ENCODE peak calls at places on chromosomes 2 and 18, in six cellular contexts. Z is IMR-90, B is mesendoderm, H is neuronal stem cell, X is mesenchymal stem cell, Y is H9. C is an unnamed sample.

GRCh38 chr2:144456680-144457079 is 63.2 kb downstream of the ZEB2 start:
- DNase-seq in Y (no peak), Z (peak), H (no peak), B (no peak), X (peak), C (no peak)

GRCh38 chr18:22856870-22857269 is 76.3 kb upstream of the RBBP8 start:
- DNase-seq in X (no peak), Z (no peak), B (peak), H (no peak), Y (peak), C (peak)

GRCh38 chr2:65435625-65436168 is 3.3 kb upstream of the SPRED2 start:
- DNase-seq in X (peak), H (peak), Z (peak), Y (peak), B (peak), C (no peak)

GRCh38 chr2:12008425-12009061 is 262.1 kb downstream of the LPIN1 start:
- DNase-seq in H (no peak), Y (no peak), B (no peak), Z (peak), X (peak), C (no peak)

GRCh38 chr2:69248232-69248631 is 138.8 kb downstream of the GFPT1 start:
- DNase-seq in B (no peak), H (no peak), Y (no peak), Z (no peak), X (no peak), C (no peak)

GRCh38 chr2:68039317-68039716 is 23.5 kb downstream of the C1D start:
- DNase-seq in H (no peak), Z (no peak), X (no peak), Y (no peak), B (no peak), C (no peak)

GRCh38 chr2:237927135-237927534 is 39.7 kb upstream of the UBE2F start:
- DNase-seq in H (no peak), Y (no peak), X (no peak), B (no peak), Z (no peak), C (no peak)

GRCh38 chr2:27954261-27954673 is 63.7 kb downstream of the BABAM2 start:
- DNase-seq in H (no peak), X (peak), B (no peak), Z (peak), Y (no peak), C (no peak)

GRCh38 chr2:174014021-174014698 is 49.0 kb upstream of the SP3 start:
- DNase-seq in Y (no peak), H (no peak), X (no peak), Z (no peak), B (peak), C (no peak)
- H2BK120ac ChIP-seq in Y (no peak), H (no peak), X (no peak), Z (no peak), B (peak), C (no peak)

GRCh38 chr2:30226144-30227032 is 4.9 kb upstream of the LBH start:
- DNase-seq in B (no peak), Y (no peak), X (no peak), H (no peak), Z (peak), C (no peak)

GRCh38 chr2:30224147-30224546 is 7.2 kb upstream of the LBH start:
- DNase-seq in H (no peak), Z (no peak), Y (no peak), X (no peak), B (no peak), C (no peak)

GRCh38 chr2:30222636-30223360 is 8.5 kb upstream of the LBH start:
- DNase-seq in Y (no peak), B (no peak), X (no peak), H (no peak), Z (no peak), C (no peak)

GRCh38 chr2:30223413-30223874 is 7.9 kb upstream of the LBH start:
- DNase-seq in Y (no peak), B (no peak), X (no peak), Z (no peak), H (no peak), C (no peak)

DNA sequence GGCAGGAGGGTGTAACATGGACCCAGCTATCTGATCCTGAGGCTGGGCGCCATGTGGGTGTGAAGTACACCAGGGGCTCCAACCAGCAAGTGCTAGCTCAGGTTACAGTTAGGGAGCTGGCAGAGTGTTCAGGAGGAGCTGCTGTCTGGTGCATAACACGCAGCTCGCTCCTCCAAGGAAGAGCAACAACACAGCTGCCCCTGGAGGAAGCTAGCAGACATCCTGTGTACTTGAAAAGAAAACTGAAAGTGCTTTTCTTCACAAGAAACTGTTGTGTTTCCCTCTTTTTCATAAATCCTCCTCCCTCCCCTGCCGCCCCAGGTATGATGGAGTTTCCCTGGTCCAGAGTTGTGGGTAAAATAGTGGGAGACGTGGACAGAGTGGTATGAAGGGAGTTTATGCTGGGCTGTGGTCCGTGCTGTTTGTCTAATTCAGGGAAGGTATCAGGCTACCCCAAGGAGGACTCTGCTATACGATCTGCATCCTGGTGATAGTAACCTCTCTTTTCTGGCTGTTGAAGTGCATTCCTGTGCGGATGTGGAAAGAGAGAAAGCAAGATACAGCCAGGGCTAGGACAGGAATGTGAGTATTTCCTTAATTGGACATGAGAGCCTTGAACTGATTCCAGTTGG is 6.1 kb upstream of the LBH start:
- DNase-seq in Z (peak), X (peak), Y (no peak), B (no peak), H (no peak), C (no peak)
- H2BK120ac ChIP-seq in Z (peak), X (peak), Y (no peak), B (no peak), H (no peak), C (no peak)

DNA sequence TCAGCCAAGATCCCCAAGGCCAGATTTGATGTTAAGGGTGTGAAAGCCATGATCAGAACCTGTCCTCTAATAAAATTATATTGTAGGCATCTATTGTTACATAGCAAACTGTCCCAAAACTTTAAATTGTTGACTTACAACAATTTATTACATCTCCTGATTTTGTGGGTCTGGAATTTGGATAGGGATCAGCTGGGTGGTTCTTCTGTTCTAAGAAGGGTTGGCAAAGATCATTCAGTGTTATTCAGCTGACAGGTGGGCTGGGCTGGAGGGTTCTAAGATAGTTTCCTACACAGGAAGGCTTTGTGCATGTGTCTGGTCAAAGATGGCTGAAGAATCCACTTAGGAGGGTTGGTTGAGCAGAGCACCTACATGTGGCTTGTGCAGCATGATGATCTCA is 50.0 kb downstream of the SOCS6 start:
- DNase-seq in Y (no peak), X (no peak), B (no peak), H (no peak), Z (no peak), C (no peak)
- H2BK120ac ChIP-seq in Y (no peak), X (no peak), B (no peak), H (no peak), Z (no peak), C (no peak)

GRCh38 chr2:201149064-201149820 is 33.3 kb downstream of the CFLAR start:
- DNase-seq in X (peak), Y (no peak), Z (peak), H (no peak), B (peak), C (no peak)
- H2BK120ac ChIP-seq in X (no peak), Y (no peak), Z (peak), H (no peak), B (no peak), C (no peak)

GRCh38 chr2:20374919-20375318 is 24.3 kb upstream of the PUM2 start:
- DNase-seq in Z (no peak), Y (no peak), B (no peak), H (no peak), X (no peak), C (no peak)
- H2BK120ac ChIP-seq in Z (no peak), Y (no peak), B (no peak), H (no peak), X (no peak), C (no peak)

DNA sequence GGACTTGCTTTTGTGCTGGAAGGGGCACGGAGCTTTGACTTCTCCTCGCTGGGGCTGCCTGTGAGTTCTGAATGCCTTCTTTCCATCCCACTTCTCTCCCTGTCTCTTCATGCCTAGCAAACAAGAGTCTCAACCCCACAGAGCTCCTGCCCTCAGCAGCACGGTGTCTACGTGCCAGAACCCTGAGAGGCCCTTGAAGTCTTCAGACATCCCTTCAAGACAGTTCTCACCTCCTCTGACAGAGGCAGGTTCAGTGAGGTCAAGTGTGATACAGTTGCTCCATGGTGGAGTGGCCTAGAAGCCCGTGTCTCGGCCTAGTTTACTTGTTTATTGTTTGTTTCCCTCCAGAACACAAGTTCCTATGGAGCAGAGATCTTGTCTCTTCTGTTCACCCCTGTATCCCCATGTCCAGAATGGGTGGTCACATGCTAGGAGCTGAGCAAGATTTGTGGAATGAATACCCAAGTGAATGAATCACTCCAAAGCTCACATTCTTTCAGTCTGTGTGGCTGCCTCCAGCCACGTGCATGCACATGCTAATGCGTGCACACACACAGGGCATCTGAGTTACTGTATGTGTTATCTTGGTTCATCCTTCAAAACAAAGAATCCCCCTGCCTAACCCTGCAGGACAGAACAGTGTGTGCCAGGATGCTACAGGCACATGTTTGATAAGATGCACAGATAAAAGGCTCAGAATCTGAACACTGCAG is 391.7 kb downstream of the NBAS start:
- DNase-seq in B (peak), X (peak), H (no peak), Y (no peak), Z (peak), C (no peak)
- H2BK120ac ChIP-seq in B (no peak), X (no peak), H (no peak), Y (no peak), Z (peak), C (no peak)

DNA sequence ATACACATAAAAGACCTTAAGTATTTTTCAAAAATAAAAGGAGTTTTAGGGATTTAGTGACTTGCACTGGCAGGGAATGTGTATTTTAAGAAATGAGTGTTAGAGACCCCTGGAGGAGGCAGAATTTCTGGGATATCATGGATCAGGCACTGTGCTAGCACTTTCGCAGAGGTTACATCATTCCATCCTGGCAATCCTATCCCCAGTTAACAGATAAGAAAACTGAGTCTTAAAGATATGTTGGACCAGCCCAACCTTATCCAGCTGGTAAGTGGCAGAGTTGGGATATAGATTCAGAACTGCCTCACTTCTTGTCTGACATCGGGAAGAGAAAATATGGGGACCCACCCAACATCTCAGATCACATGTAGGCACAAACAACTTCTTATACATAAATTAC is 160.3 kb upstream of the EPAS1 start:
- DNase-seq in H (no peak), X (no peak), Z (no peak), Y (no peak), B (no peak), C (no peak)
- H2BK120ac ChIP-seq in H (no peak), X (no peak), Z (no peak), Y (no peak), B (no peak), C (no peak)

GRCh38 chr18:79543861-79544385 is 135.7 kb upstream of the CTDP1 start:
- DNase-seq in Z (no peak), Y (peak), B (no peak), H (no peak), X (no peak), C (no peak)
- H2BK120ac ChIP-seq in Z (no peak), Y (no peak), B (no peak), H (peak), X (no peak), C (no peak)

DNA sequence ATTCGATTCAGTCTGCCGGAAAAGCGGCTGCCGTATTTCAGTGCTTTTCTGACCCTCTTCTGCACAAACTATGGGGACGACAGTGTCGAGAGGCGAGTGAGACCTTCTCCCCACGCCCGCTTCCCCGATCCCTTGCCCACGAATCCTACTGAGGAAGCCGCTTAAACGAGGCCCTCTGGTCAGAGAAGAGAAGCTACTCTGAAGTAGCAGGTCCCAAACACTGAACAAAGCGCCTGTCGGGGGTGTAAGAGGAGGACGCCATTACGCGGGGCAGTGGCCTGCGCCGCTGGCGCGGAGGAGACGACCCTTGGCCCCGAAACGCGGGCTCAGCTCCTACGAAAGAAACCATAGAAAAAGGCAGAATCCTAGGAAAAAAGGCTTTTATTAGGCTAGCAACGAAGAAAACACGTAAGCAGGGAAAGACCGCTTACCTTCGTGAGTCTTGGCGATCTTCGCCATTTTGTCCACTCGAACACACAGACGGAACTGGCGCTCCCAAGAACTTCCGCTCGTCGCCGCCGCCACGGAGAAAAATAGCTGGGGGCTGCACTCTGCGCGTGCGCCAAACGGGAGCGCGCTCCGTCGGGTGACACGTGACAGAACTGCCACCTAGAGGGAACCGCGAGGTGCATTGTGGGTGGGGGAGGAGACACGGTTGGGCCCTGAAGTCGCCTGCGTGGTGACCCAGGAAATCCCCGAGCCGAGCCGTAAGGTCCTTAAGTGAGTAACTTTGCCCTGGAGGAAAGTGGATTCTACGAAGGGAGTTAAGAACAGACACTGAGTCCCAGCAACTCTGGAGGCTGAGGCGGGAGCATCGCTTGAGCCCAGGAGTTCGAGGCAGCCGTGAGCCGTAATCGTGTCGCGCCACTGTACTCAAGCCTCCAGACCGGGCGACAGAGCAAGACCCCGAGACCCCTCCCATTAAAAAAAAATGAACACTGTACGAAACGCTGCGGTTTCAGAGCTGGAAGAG is at the start of gene SF3B1:
- DNase-seq in Y (peak), Z (peak), H (peak), X (peak), B (peak), C (peak)
- H2BK120ac ChIP-seq in Y (peak), Z (peak), H (no peak), X (peak), B (no peak), C (peak)

DNA sequence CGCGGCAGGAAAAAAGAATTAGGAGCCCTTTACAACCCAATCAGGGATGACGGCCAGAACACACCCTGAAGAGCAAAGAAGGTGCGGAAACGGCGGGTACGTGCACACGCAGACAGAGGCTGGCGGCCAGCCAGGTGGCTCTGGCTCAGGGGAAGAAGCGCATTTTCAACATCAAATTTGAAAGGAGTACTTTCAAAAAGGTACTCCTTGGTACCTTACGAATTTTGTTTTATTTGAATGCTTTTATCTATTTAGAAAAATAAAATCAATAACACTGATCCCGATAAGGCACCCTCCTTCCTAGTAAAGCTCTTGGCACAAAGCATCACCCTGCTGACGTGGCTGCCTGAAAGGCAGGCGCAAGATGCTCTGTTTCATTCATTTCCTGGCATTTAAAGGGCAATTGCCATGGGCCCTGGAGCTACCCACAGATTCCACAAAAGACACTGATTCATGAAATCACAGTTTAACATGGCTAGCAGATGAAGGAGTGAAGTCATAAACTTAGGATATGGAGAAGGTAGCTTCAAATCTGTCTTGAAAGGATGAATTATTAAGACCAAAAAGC is 47.2 kb upstream of the SEMA4C start:
- DNase-seq in X (no peak), Z (no peak), B (no peak), Y (no peak), H (no peak), C (no peak)
- H2BK120ac ChIP-seq in X (no peak), Z (no peak), B (no peak), Y (no peak), H (no peak), C (no peak)